ENCODE peak calls at places on chromosome 15, in six cellular contexts. One of them, this sample, is unnamed.

GRCh38 chr15:74231475-74231874 is 4.7 kb upstream of the CCDC33 start:
- DNase-seq in H1: no peak
- DNase-seq in sigmoid colon: no peak
- DNase-seq in A549: no peak
- DNase-seq in stomach: no peak
- DNase-seq in upper lobe of left lung: no peak
- DNase-seq in this sample: no peak

GRCh38 chr15:71440479-71441071 is 325.3 kb downstream of the THSD4 start:
- DNase-seq in A549: peak; percentile 86
- DNase-seq in sigmoid colon: no peak
- DNase-seq in stomach: no peak
- DNase-seq in H1: no peak
- DNase-seq in upper lobe of left lung: no peak
- DNase-seq in this sample: no peak

GRCh38 chr15:31811641-31812040 is 218.7 kb upstream of the CHRNA7 start:
- DNase-seq in sigmoid colon: no peak
- DNase-seq in stomach: no peak
- DNase-seq in A549: no peak
- DNase-seq in upper lobe of left lung: no peak
- DNase-seq in H1: no peak
- DNase-seq in this sample: no peak

GRCh38 chr15:76932090-76932966 is 779 bp downstream of the RCN2 start:
- DNase-seq in H1: no peak
- DNase-seq in stomach: no peak
- DNase-seq in upper lobe of left lung: no peak
- DNase-seq in A549: peak; percentile 8
- DNase-seq in sigmoid colon: no peak
- DNase-seq in this sample: no peak

GRCh38 chr15:79314811-79315210 is 3.9 kb downstream of the TMED3 start:
- DNase-seq in H1: no peak
- DNase-seq in A549: no peak
- DNase-seq in stomach: peak; percentile 84
- DNase-seq in upper lobe of left lung: peak; percentile 71
- DNase-seq in sigmoid colon: no peak
- DNase-seq in this sample: no peak

GRCh38 chr15:29570931-29571727 is 251.1 kb downstream of the TJP1 start:
- DNase-seq in A549: peak; percentile 40
- DNase-seq in sigmoid colon: no peak
- DNase-seq in upper lobe of left lung: no peak
- DNase-seq in H1: no peak
- DNase-seq in stomach: no peak
- DNase-seq in this sample: no peak

GRCh38 chr15:58517682-58518525 is 86.1 kb downstream of the LIPC start:
- DNase-seq in H1: no peak
- DNase-seq in upper lobe of left lung: peak; percentile 41
- DNase-seq in stomach: no peak
- DNase-seq in sigmoid colon: no peak
- DNase-seq in A549: no peak
- DNase-seq in this sample: no peak

GRCh38 chr15:75651810-75652543 is 4.3 kb downstream of the SNX33 start:
- DNase-seq in A549: no peak
- DNase-seq in stomach: no peak
- DNase-seq in sigmoid colon: no peak
- DNase-seq in H1: no peak
- DNase-seq in upper lobe of left lung: no peak
- DNase-seq in this sample: no peak

GRCh38 chr15:70032509-70032908 is 65.2 kb downstream of the TLE3 start:
- DNase-seq in upper lobe of left lung: no peak
- DNase-seq in A549: no peak
- DNase-seq in H1: no peak
- DNase-seq in stomach: no peak
- DNase-seq in sigmoid colon: peak; percentile 48
- DNase-seq in this sample: no peak

GRCh38 chr15:74955017-74955416 is 1.6 kb downstream of the RPP25 start:
- DNase-seq in sigmoid colon: no peak
- DNase-seq in upper lobe of left lung: no peak
- DNase-seq in A549: no peak
- DNase-seq in stomach: no peak
- DNase-seq in H1: no peak
- DNase-seq in this sample: no peak

GRCh38 chr15:84983711-84984110 is 2.1 kb downstream of the PDE8A start:
- DNase-seq in A549: peak; percentile 34
- DNase-seq in H1: no peak
- DNase-seq in sigmoid colon: no peak
- DNase-seq in stomach: no peak
- DNase-seq in upper lobe of left lung: no peak
- DNase-seq in this sample: no peak
- TF ChIP-seq POLR2A in A549: no peak
- TF ChIP-seq POLR2A in H1: no peak
- TF ChIP-seq POLR2A in sigmoid colon: no peak
- TF ChIP-seq POLR2A in stomach: no peak
- TF ChIP-seq POLR2A in upper lobe of left lung: no peak
- TF ChIP-seq POLR2A in this sample: no peak

GRCh38 chr15:66161575-66162118 is 91.9 kb downstream of the MEGF11 start:
- DNase-seq in stomach: no peak
- DNase-seq in sigmoid colon: no peak
- DNase-seq in A549: no peak
- DNase-seq in H1: no peak
- DNase-seq in upper lobe of left lung: no peak
- DNase-seq in this sample: no peak
- TF ChIP-seq EP300 in stomach: no peak
- TF ChIP-seq EP300 in sigmoid colon: no peak
- TF ChIP-seq EP300 in A549: no peak
- TF ChIP-seq EP300 in H1: no peak
- TF ChIP-seq EP300 in upper lobe of left lung: no peak
- TF ChIP-seq EP300 in this sample: no peak

DNA sequence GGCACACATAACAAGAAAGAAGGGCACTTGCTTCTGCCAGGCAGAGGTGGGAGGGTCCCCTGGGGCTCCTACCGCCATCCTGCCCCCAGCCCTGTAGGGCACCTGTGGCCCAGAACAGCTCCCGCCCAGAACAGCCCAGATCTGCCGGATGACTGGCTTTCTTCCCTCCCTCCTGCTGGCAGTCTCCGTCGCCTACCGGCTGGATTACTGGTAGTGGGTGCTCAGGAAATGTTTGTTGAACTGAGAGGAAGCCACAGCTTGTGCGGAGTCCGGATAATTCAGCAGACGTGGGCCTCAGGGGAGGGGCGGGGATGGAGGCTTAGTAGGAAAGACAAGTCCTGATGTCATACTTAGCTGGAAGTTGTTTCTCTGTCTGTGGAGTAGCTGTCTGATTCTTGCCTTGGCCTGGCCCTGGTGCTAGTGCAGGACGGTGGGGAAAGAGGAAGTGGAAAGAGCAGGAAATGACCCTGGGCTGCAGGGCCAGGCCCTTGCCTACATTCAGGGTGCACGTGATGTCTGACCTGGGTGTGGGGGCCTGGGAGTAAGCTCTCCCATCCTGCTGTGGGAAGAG is 6.7 kb downstream of the CCDC9B start:
- DNase-seq in upper lobe of left lung: peak; percentile 83
- DNase-seq in A549: no peak
- DNase-seq in stomach: no peak
- DNase-seq in H1: no peak
- DNase-seq in sigmoid colon: peak; percentile 88
- DNase-seq in this sample: peak; percentile 57
- TF ChIP-seq CTCF in upper lobe of left lung: no peak
- TF ChIP-seq CTCF in A549: no peak
- TF ChIP-seq CTCF in stomach: no peak
- TF ChIP-seq CTCF in H1: no peak
- TF ChIP-seq CTCF in sigmoid colon: no peak
- TF ChIP-seq CTCF in this sample: no peak

GRCh38 chr15:40323239-40323952 is at the start of gene INAFM2:
- DNase-seq in upper lobe of left lung: peak; percentile 93
- DNase-seq in H1: peak; percentile 92
- DNase-seq in A549: peak; percentile 77
- DNase-seq in sigmoid colon: peak; percentile 96
- DNase-seq in stomach: peak; percentile 90
- DNase-seq in this sample: peak; percentile 70
- TF ChIP-seq POLR2A in upper lobe of left lung: peak; percentile 67
- TF ChIP-seq POLR2A in H1: peak; percentile 49
- TF ChIP-seq POLR2A in A549: peak; percentile 17
- TF ChIP-seq POLR2A in sigmoid colon: peak; percentile 60
- TF ChIP-seq POLR2A in stomach: no peak
- TF ChIP-seq POLR2A in this sample: peak; percentile 33

GRCh38 chr15:90561344-90562244 is 31.9 kb downstream of the CRTC3 start:
- DNase-seq in sigmoid colon: no peak
- DNase-seq in upper lobe of left lung: no peak
- DNase-seq in H1: no peak
- DNase-seq in stomach: no peak
- DNase-seq in A549: no peak
- DNase-seq in this sample: no peak

GRCh38 chr15:90559119-90559518 is 29.4 kb downstream of the CRTC3 start:
- DNase-seq in H1: no peak
- DNase-seq in upper lobe of left lung: no peak
- DNase-seq in sigmoid colon: no peak
- DNase-seq in A549: no peak
- DNase-seq in stomach: no peak
- DNase-seq in this sample: no peak

GRCh38 chr15:90562669-90563068 is 32.9 kb downstream of the CRTC3 start:
- DNase-seq in H1: no peak
- DNase-seq in A549: no peak
- DNase-seq in sigmoid colon: no peak
- DNase-seq in stomach: no peak
- DNase-seq in upper lobe of left lung: no peak
- DNase-seq in this sample: no peak

GRCh38 chr15:90558182-90558581 is 28.5 kb downstream of the CRTC3 start:
- DNase-seq in stomach: no peak
- DNase-seq in A549: no peak
- DNase-seq in sigmoid colon: peak; percentile 77
- DNase-seq in H1: no peak
- DNase-seq in upper lobe of left lung: peak; percentile 36
- DNase-seq in this sample: peak; percentile 57

GRCh38 chr15:90560229-90560771 is 30.6 kb downstream of the CRTC3 start:
- DNase-seq in H1: no peak
- DNase-seq in sigmoid colon: peak; percentile 89
- DNase-seq in upper lobe of left lung: no peak
- DNase-seq in A549: peak; percentile 55
- DNase-seq in stomach: no peak
- DNase-seq in this sample: peak; percentile 75
- TF ChIP-seq EP300 in H1: no peak
- TF ChIP-seq EP300 in sigmoid colon: no peak
- TF ChIP-seq EP300 in upper lobe of left lung: no peak
- TF ChIP-seq EP300 in A549: no peak
- TF ChIP-seq EP300 in stomach: peak; percentile 49
- TF ChIP-seq EP300 in this sample: peak; percentile 88

GRCh38 chr15:65085990-65086679 is 9.6 kb downstream of the KBTBD13 start:
- DNase-seq in sigmoid colon: peak; percentile 64
- DNase-seq in upper lobe of left lung: no peak
- DNase-seq in H1: no peak
- DNase-seq in A549: peak; percentile 64
- DNase-seq in stomach: peak; percentile 38
- DNase-seq in this sample: no peak

GRCh38 chr15:65087411-65087810 is 10.9 kb downstream of the KBTBD13 start:
- DNase-seq in sigmoid colon: peak; percentile 79
- DNase-seq in H1: no peak
- DNase-seq in upper lobe of left lung: peak; percentile 83
- DNase-seq in stomach: no peak
- DNase-seq in A549: no peak
- DNase-seq in this sample: no peak

GRCh38 chr15:65087873-65088642 is 11.5 kb downstream of the KBTBD13 start:
- DNase-seq in upper lobe of left lung: peak; percentile 51
- DNase-seq in A549: no peak
- DNase-seq in stomach: no peak
- DNase-seq in H1: no peak
- DNase-seq in sigmoid colon: peak; percentile 97
- DNase-seq in this sample: peak; percentile 42

GRCh38 chr15:65085207-65085753 is 8.7 kb downstream of the KBTBD13 start:
- DNase-seq in H1: no peak
- DNase-seq in A549: no peak
- DNase-seq in stomach: no peak
- DNase-seq in sigmoid colon: peak; percentile 62
- DNase-seq in upper lobe of left lung: peak; percentile 66
- DNase-seq in this sample: no peak

GRCh38 chr15:65086680-65087111 is 10.2 kb downstream of the KBTBD13 start:
- DNase-seq in A549: peak; percentile 30
- DNase-seq in sigmoid colon: peak; percentile 68
- DNase-seq in H1: no peak
- DNase-seq in upper lobe of left lung: no peak
- DNase-seq in stomach: no peak
- DNase-seq in this sample: no peak
- TF ChIP-seq CTCF in A549: no peak
- TF ChIP-seq CTCF in sigmoid colon: no peak
- TF ChIP-seq CTCF in H1: no peak
- TF ChIP-seq CTCF in upper lobe of left lung: no peak
- TF ChIP-seq CTCF in stomach: peak; percentile 4
- TF ChIP-seq CTCF in this sample: no peak

GRCh38 chr15:20271647-20272046 is 270.0 kb downstream of the GOLGA6L6 start:
- DNase-seq in H1: no peak
- DNase-seq in stomach: no peak
- DNase-seq in A549: no peak
- DNase-seq in upper lobe of left lung: no peak
- DNase-seq in sigmoid colon: no peak
- DNase-seq in this sample: no peak

DNA sequence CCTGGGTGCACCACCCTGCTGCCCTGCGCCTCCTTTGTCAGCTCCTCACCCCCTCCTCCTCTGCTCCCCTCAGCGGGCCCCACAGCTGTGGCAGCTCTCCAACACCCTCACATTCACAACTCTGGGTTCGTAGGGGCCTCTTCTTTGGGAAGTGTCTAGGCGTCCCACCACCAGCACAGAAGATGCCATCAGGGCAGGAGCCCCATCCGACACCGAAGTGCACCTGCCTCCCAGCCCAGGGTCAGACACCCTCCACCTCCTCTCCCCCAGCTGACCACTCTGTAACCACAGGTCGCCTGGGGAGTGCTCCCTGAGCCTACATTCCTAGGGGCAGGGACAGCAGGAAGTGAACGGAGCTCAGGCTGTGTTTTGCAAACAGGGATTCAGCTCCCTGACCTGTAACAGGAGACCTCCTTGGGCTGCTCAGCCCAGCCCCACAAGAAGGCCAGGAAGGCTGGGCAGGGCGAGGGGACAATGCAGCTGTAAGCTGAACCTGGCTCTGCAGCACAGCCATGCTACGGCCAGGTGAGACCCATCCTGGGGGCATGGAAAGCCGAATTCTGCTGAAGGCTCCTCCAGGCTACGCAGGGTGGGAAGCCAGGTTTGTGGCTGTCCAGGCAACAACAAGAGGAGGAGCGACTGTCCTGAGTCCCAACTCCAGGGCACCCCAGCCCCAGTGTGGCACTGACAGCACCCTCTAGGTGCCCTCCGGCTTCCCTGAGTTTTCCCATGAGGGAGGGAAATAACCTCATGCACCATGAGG is 269.0 kb downstream of the GOLGA6L6 start:
- DNase-seq in upper lobe of left lung: no peak
- DNase-seq in H1: no peak
- DNase-seq in stomach: no peak
- DNase-seq in sigmoid colon: no peak
- DNase-seq in A549: no peak
- DNase-seq in this sample: no peak
- TF ChIP-seq POLR2A in upper lobe of left lung: no peak
- TF ChIP-seq POLR2A in H1: no peak
- TF ChIP-seq POLR2A in stomach: no peak
- TF ChIP-seq POLR2A in sigmoid colon: no peak
- TF ChIP-seq POLR2A in A549: no peak
- TF ChIP-seq POLR2A in this sample: no peak

This sample was measured in tibial nerve.